ENCODE peak calls at places on chromosomes 13 and 19, in five cellular contexts. S is fibroblast of the aortic adventitia, N is astrocyte of the cerebellum, X is left colon, T is neuronal stem cell. K is an unnamed sample.

GRCh38 chr13:39597828-39598227 is 5.2 kb downstream of the LHFPL6 start:
- DNase-seq in X (no peak), S (peak), T (no peak), N (no peak), K (no peak)

GRCh38 chr19:52138614-52139290 is 986 bp downstream of the ZNF616 start:
- DNase-seq in N (no peak), S (no peak), X (peak), T (no peak), K (no peak)

GRCh38 chr13:32650705-32651311 is 64.6 kb downstream of the PDS5B start:
- DNase-seq in T (peak), X (peak), S (peak), N (peak), K (peak)

GRCh38 chr13:106348032-106348431 is 187.4 kb downstream of the EFNB2 start:
- DNase-seq in X (no peak), S (peak), N (peak), T (peak), K (no peak)

GRCh38 chr19:31253816-31254551 is 95.3 kb downstream of the TSHZ3 start:
- DNase-seq in N (peak), S (peak), T (no peak), X (no peak), K (no peak)

GRCh38 chr13:52446265-52446664 is 4.2 kb downstream of the VPS36 start:
- DNase-seq in S (peak), X (no peak), T (no peak), N (no peak), K (no peak)

GRCh38 chr13:23889598-23890224 is 511 bp upstream of the MIPEP start:
- DNase-seq in S (peak), N (no peak), T (peak), X (no peak), K (no peak)

GRCh38 chr19:46056536-46056935 is 15.7 kb upstream of the IGFL4 start:
- DNase-seq in N (no peak), S (no peak), X (no peak), T (no peak), K (no peak)

GRCh38 chr19:13796301-13797057 is 1.2 kb downstream of the ZSWIM4 start:
- DNase-seq in S (peak), X (peak), T (no peak), N (peak), K (no peak)

GRCh38 chr19:5916201-5916708 is 2.2 kb downstream of the CAPS start:
- DNase-seq in S (peak), X (no peak), N (no peak), T (no peak), K (no peak)

GRCh38 chr19:48123907-48124675 is 13.5 kb upstream of the PLA2G4C start:
- DNase-seq in T (peak), X (no peak), N (peak), S (peak), K (no peak)

GRCh38 chr19:34556500-34556899 is 74.9 kb downstream of the WTIP start:
- DNase-seq in S (peak), X (no peak), N (no peak), T (no peak), K (peak)

GRCh38 chr13:79491715-79492114 is 10.8 kb downstream of the NDFIP2 start:
- DNase-seq in T (no peak), S (peak), N (peak), X (no peak), K (no peak)

GRCh38 chr13:63190742-63191141 is 1775.1 kb upstream of the PCDH20 start:
- DNase-seq in T (no peak), N (no peak), S (peak), X (no peak), K (no peak)

GRCh38 chr13:42762251-42762650 is 19.1 kb upstream of the FAM216B start:
- DNase-seq in N (no peak), X (no peak), T (no peak), S (peak), K (no peak)

GRCh38 chr13:80448725-80449124 is 107.8 kb upstream of the SPRY2 start:
- DNase-seq in X (no peak), T (no peak), S (no peak), N (no peak), K (no peak)

GRCh38 chr13:40613192-40613818 is 53.1 kb downstream of the FOXO1 start:
- DNase-seq in X (peak), N (no peak), S (no peak), T (no peak), K (no peak)

GRCh38 chr13:44790289-44790688 is 199.0 kb downstream of the NUFIP1 start:
- DNase-seq in X (no peak), S (no peak), T (no peak), N (no peak), K (no peak)

K was measured in iPS DF 6.9.